ENCODE peak calls at places on chromosomes 13 and 19, in six cellular contexts. J is psoas muscle, W is hepatocyte, E is mammary epithelial cell, S is ovary, I is body of pancreas. L is an unnamed sample.

GRCh38 chr19:50334741-50335421 is 5.7 kb upstream of the KCNC3 start:
- DNase-seq in J (no peak), W (no peak), E (no peak), S (no peak), I (no peak), L (no peak)

GRCh38 chr13:50613356-50613831 is 230.1 kb downstream of the DLEU7 start:
- DNase-seq in J (no peak), W (no peak), E (no peak), S (no peak), I (no peak), L (no peak)

GRCh38 chr13:42968906-42969305 is 23.1 kb downstream of the EPSTI1 start:
- DNase-seq in J (no peak), W (peak), E (no peak), S (no peak), I (peak), L (no peak)

GRCh38 chr13:95608640-95609280 is 35.7 kb downstream of the DZIP1 start:
- DNase-seq in J (no peak), W (no peak), E (no peak), S (no peak), I (no peak), L (peak)

GRCh38 chr19:48511800-48512503 is at the start of gene LMTK3:
- DNase-seq in J (no peak), W (no peak), E (no peak), S (no peak), I (no peak), L (peak)

GRCh38 chr19:17484520-17485180 is 14.3 kb downstream of the SLC27A1 start:
- DNase-seq in J (no peak), W (no peak), E (no peak), S (no peak), I (no peak), L (no peak)

GRCh38 chr19:46718934-46719551 is 2.1 kb upstream of the PRKD2 start:
- DNase-seq in J (no peak), W (no peak), E (no peak), S (no peak), I (no peak), L (no peak)

GRCh38 chr19:44111910-44112463 is 1.2 kb upstream of the ZNF225 start:
- DNase-seq in J (no peak), W (peak), E (peak), S (no peak), I (no peak), L (peak)

GRCh38 chr13:112055417-112056206 is 11.3 kb upstream of the SOX1 start:
- DNase-seq in J (no peak), W (no peak), E (no peak), S (no peak), I (no peak), L (no peak)

GRCh38 chr13:80680786-80681366 is 339.9 kb upstream of the SPRY2 start:
- DNase-seq in J (no peak), W (no peak), E (no peak), S (no peak), I (no peak), L (no peak)

GRCh38 chr19:33325920-33326319 is 23.6 kb upstream of the CEBPA start:
- DNase-seq in J (peak), W (no peak), E (no peak), S (no peak), I (no peak), L (no peak)

GRCh38 chr13:45872574-45872973 is 21.0 kb upstream of the SIAH3 start:
- DNase-seq in J (no peak), W (no peak), E (no peak), S (no peak), I (no peak), L (peak)

GRCh38 chr19:17205237-17206140 is 9.7 kb upstream of the USE1 start:
- DNase-seq in J (no peak), W (peak), E (peak), S (peak), I (peak), L (peak)

GRCh38 chr13:71285700-71286099 is 581.3 kb downstream of the DACH1 start:
- DNase-seq in J (no peak), W (no peak), E (no peak), S (no peak), I (peak), L (peak)

GRCh38 chr19:3171894-3172679 is 6.5 kb upstream of the S1PR4 start:
- DNase-seq in J (no peak), W (peak), E (peak), S (no peak), I (no peak), L (no peak)

GRCh38 chr13:113666951-113667701 is at the start of gene GRK1:
- DNase-seq in J (no peak), W (no peak), E (no peak), S (no peak), I (peak), L (peak)

GRCh38 chr13:36374063-36374462 is 27.9 kb upstream of the SPART start:
- DNase-seq in J (no peak), W (no peak), E (no peak), S (no peak), I (no peak), L (no peak)

GRCh38 chr13:36366023-36366422 is 19.8 kb upstream of the SPART start:
- DNase-seq in J (no peak), W (no peak), E (no peak), S (no peak), I (no peak), L (no peak)

GRCh38 chr13:36369268-36370107 is 23.3 kb upstream of the SPART start:
- DNase-seq in J (no peak), W (no peak), E (no peak), S (no peak), I (no peak), L (no peak)

GRCh38 chr13:36371185-36371584 is 25.0 kb upstream of the SPART start:
- DNase-seq in J (no peak), W (no peak), E (no peak), S (no peak), I (no peak), L (no peak)

DNA sequence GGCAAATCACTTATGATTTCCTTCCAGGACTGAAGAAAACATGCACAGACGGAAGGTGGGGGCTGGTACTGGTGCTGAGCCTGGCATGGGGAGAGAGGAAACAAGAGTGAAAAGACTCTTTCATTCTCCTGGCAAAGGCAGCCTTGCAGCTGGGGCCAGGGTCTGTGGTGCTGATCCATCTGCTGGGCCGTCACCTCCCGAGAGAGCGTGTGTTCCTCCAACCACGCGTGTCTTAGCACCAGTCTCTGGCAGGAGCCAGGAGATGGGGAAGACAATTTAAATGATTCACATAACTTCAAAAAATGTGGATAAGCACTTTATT is 23.9 kb upstream of the SPART start:
- DNase-seq in J (peak), W (no peak), E (no peak), S (no peak), I (no peak), L (no peak)
- H3K4me3 ChIP-seq in J (no peak), W (no peak), E (no peak), S (no peak), I (no peak), L (no peak)

GRCh38 chr19:14558370-14559066 is 13.3 kb downstream of the NDUFB7 start:
- DNase-seq in J (peak), W (no peak), E (no peak), S (no peak), I (no peak), L (no peak)

GRCh38 chr19:14555918-14556661 is 15.8 kb downstream of the NDUFB7 start:
- DNase-seq in J (no peak), W (no peak), E (peak), S (no peak), I (no peak), L (no peak)

GRCh38 chr19:14554382-14554812 is 17.5 kb downstream of the NDUFB7 start:
- DNase-seq in J (no peak), W (peak), E (peak), S (no peak), I (peak), L (no peak)

GRCh38 chr19:14553939-14554243 is 18.0 kb downstream of the NDUFB7 start:
- DNase-seq in J (no peak), W (no peak), E (no peak), S (no peak), I (no peak), L (no peak)

GRCh38 chr19:14556662-14557188 is 15.1 kb downstream of the NDUFB7 start:
- DNase-seq in J (peak), W (peak), E (peak), S (peak), I (peak), L (peak)
- H3K4me3 ChIP-seq in J (peak), W (no peak), E (no peak), S (no peak), I (no peak), L (no peak)

GRCh38 chr13:106302843-106303242 is 232.6 kb downstream of the EFNB2 start:
- DNase-seq in J (no peak), W (no peak), E (no peak), S (no peak), I (no peak), L (no peak)

GRCh38 chr13:106311004-106311403 is 224.5 kb downstream of the EFNB2 start:
- DNase-seq in J (no peak), W (no peak), E (no peak), S (no peak), I (no peak), L (no peak)

GRCh38 chr13:106310450-106310849 is 225.0 kb downstream of the EFNB2 start:
- DNase-seq in J (no peak), W (no peak), E (no peak), S (no peak), I (no peak), L (no peak)

GRCh38 chr13:106302011-106302410 is 233.5 kb downstream of the EFNB2 start:
- DNase-seq in J (no peak), W (no peak), E (peak), S (no peak), I (no peak), L (no peak)

GRCh38 chr13:106306748-106307277 is 228.6 kb downstream of the EFNB2 start:
- DNase-seq in J (no peak), W (no peak), E (no peak), S (no peak), I (no peak), L (peak)
- H3K4me3 ChIP-seq in J (no peak), W (no peak), E (no peak), S (no peak), I (no peak), L (no peak)

DNA sequence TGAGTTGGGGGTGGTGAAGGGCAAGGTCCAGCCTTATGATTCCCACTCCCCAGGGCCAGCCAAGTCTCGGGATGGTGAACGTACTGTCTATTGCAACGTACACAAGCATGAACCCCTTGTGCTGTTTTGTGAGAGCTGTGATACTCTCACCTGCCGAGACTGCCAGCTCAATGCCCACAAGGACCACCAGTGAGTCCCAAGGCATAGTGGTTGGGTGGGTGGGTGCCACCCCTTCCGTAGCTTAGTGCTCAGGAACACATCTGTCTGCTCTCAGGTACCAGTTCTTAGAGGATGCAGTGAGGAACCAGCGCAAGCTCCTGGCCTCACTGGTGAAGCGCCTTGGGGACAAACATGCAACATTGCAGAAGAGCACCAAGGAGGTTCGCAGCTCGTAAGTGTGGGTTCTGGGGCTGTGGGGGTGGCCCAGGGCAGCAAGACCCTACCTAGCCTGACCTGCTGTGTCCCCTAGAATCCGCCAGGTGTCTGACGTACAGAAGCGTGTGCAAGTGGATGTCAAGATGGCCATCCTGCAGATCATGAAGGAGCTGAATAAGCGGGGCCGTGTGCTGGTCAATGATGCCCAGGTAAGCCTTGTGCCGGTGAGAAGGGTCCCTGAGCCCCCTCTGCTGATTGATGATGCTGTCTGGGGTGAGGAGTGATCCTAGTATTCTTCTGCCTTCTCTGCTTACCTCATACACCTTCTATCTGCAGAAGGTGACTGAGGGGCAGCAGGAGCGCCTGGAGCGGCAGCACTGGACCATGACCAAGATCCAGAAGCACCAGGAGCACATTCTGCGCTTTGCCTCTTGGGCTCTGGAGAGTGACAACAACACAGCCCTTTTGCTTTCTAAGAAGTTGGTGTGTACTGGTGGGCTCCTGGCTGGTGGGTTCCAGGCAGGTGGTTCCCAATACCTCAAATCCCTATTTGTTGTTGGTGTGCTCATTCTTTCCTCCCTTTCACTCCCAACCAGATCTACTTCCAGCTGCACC is 3.8 kb downstream of the TRIM28 start:
- DNase-seq in J (no peak), W (no peak), E (no peak), S (no peak), I (no peak), L (no peak)
- H3K4me3 ChIP-seq in J (no peak), W (no peak), E (no peak), S (no peak), I (no peak), L (no peak)

L was measured in WERI-Rb-1.